ENCODE peak calls at places on chromosome 12, in eight cellular contexts. Z is MM.1S; N is A549; M is upper lobe of left lung; R is psoas muscle; L is H1; O is CD8-positive, alpha-beta memory T cell; Y is H9. F is an unnamed sample. For H3K4me1, the result is how much of the 10 kb centered on the place peaks cover.

GRCh38 chr12:128269108-128269713 is 2.2 kb downstream of the TMEM132C start:
- DNase-seq in Z (no peak), N (no peak), M (no peak), R (no peak), L (no peak), O (no peak), Y (no peak), F (no peak)

GRCh38 chr12:106586803-106587684 is 4.2 kb downstream of the RFX4 start:
- DNase-seq in Z (no peak), N (peak), M (no peak), R (no peak), L (peak), O (no peak), Y (peak), F (no peak)

GRCh38 chr12:95102916-95103671 is 29.7 kb upstream of the NR2C1 start:
- DNase-seq in Z (no peak), N (peak), M (no peak), R (no peak), L (no peak), O (no peak), Y (no peak), F (no peak)

GRCh38 chr12:49094104-49094948 is at the start of gene DHH:
- DNase-seq in Z (no peak), N (no peak), M (peak), R (peak), L (peak), O (no peak), Y (peak), F (peak)

GRCh38 chr12:9750276-9751203 is 10.2 kb downstream of the CD69 start:
- DNase-seq in Z (peak), N (peak), M (peak), R (no peak), L (no peak), O (peak), Y (peak), F (peak)

GRCh38 chr12:73180734-73181133 is 908.6 kb downstream of the TRHDE start:
- DNase-seq in Z (peak), N (no peak), M (no peak), R (no peak), L (no peak), O (no peak), Y (no peak), F (no peak)

GRCh38 chr12:108321688-108322087 is 17.4 kb downstream of the CMKLR1 start:
- DNase-seq in Z (no peak), N (no peak), M (no peak), R (no peak), L (no peak), O (no peak), Y (no peak), F (no peak)

GRCh38 chr12:58530421-58531067 is 389.8 kb downstream of the LRIG3 start:
- DNase-seq in Z (peak), N (no peak), M (no peak), R (no peak), L (no peak), O (no peak), Y (no peak), F (no peak)

GRCh38 chr12:25960176-25960575 is 1.7 kb downstream of the RASSF8 start:
- DNase-seq in Z (peak), N (peak), M (peak), R (no peak), L (no peak), O (no peak), Y (no peak), F (no peak)

GRCh38 chr12:131829351-131829794 is 1.2 kb downstream of the MMP17 start:
- DNase-seq in Z (no peak), N (peak), M (no peak), R (no peak), L (no peak), O (no peak), Y (peak), F (no peak)
- H3K4me1 ChIP-seq in Z (under half), N (under half), M (half or more), R (under half), L (under half), O (under half), Y (under half), F (under half)

GRCh38 chr12:121811434-121812319 is 7.9 kb downstream of the SETD1B start:
- DNase-seq in Z (peak), N (peak), M (peak), R (peak), L (peak), O (peak), Y (peak), F (no peak)
- H3K4me1 ChIP-seq in Z (under half), N (under half), M (half or more), R (under half), L (under half), O (under half), Y (under half), F (half or more)

DNA sequence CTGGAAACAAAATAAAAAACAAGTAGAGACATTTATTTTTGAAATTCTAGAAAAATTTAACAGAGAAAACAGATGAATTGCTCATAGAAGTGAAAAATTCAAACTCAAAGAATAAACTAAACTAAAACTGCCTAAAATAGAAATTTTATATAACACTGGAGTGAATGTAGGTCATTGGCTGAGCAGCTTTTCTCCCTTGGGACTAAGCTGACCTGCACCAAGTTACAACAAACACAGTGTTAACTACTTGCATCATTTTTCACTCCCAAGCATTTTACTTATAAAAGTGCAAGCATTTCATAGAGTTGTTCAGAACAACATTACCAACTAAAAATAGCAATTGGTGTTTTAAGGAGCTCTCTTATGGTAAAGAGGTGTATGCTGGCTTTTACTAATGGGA is 298.1 kb downstream of the MED13L start:
- DNase-seq in Z (no peak), N (no peak), M (no peak), R (no peak), L (no peak), O (no peak), Y (no peak), F (no peak)
- H3K4me1 ChIP-seq in Z (under half), N (under half), M (under half), R (under half), L (under half), O (under half), Y (under half), F (under half)

GRCh38 chr12:110109837-110110535 is 14.2 kb upstream of the IFT81 start:
- DNase-seq in Z (no peak), N (no peak), M (no peak), R (no peak), L (no peak), O (no peak), Y (no peak), F (no peak)
- H3K4me1 ChIP-seq in Z (under half), N (half or more), M (under half), R (under half), L (under half), O (under half), Y (under half), F (under half)

GRCh38 chr12:123891011-123891410 is 81.6 kb downstream of the CCDC92 start:
- DNase-seq in Z (no peak), N (no peak), M (no peak), R (no peak), L (no peak), O (no peak), Y (no peak), F (no peak)
- H3K4me1 ChIP-seq in Z (under half), N (under half), M (under half), R (under half), L (under half), O (under half), Y (under half), F (under half)

GRCh38 chr12:63980211-63980610 is 135.7 kb downstream of the SRGAP1 start:
- DNase-seq in Z (no peak), N (no peak), M (no peak), R (no peak), L (no peak), O (no peak), Y (no peak), F (no peak)

GRCh38 chr12:63982787-63983186 is 138.3 kb downstream of the SRGAP1 start:
- DNase-seq in Z (no peak), N (no peak), M (no peak), R (no peak), L (no peak), O (no peak), Y (no peak), F (no peak)

GRCh38 chr12:63977441-63977840 is 132.9 kb downstream of the SRGAP1 start:
- DNase-seq in Z (no peak), N (no peak), M (no peak), R (no peak), L (no peak), O (no peak), Y (no peak), F (no peak)

GRCh38 chr12:63976902-63977395 is 132.4 kb downstream of the SRGAP1 start:
- DNase-seq in Z (no peak), N (no peak), M (no peak), R (no peak), L (no peak), O (no peak), Y (no peak), F (no peak)

DNA sequence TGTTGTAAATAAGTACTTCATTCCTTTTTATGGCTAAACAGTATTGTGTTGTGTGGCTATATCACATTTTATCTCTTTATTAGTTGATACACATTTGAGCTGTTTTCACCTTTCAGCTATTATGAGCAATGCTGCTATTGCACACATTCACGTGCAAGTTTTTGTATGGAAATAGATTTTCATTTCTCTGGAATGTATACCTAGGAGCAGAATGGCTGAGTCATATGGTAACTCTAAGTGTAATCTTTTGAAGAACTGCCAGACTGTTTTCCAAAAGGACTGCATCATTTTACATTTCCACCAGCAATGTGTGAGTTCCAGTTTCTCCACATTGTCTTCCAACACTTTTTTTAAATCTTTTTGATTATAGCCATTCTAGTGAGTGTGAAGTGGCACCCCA is 134.0 kb downstream of the SRGAP1 start:
- DNase-seq in Z (no peak), N (peak), M (no peak), R (no peak), L (no peak), O (no peak), Y (no peak), F (no peak)
- H3K4me1 ChIP-seq in Z (under half), N (under half), M (under half), R (under half), L (under half), O (under half), Y (under half), F (under half)

GRCh38 chr12:56293785-56294184 is 6.3 kb downstream of the CS start:
- DNase-seq in Z (no peak), N (no peak), M (no peak), R (no peak), L (no peak), O (no peak), Y (no peak), F (no peak)
- H3K4me1 ChIP-seq in Z (under half), N (under half), M (half or more), R (half or more), L (under half), O (under half), Y (under half), F (under half)

F was measured in tibial artery.